ENCODE peak calls at places on chromosomes 7 and 10, in four cellular contexts. T is GM12878, D is K562, X is HepG2. F is an unnamed sample.

GRCh38 chr10:73998623-73999622 is 1.0 kb downstream of the VCL start:
- DNase-seq in T (no peak), D (peak), X (peak), F (peak)

GRCh38 chr10:22620140-22620857 is 94.1 kb downstream of the PIP4K2A start:
- DNase-seq in T (no peak), X (no peak), D (peak), F (no peak)

GRCh38 chr10:119361037-119361436 is 153.7 kb downstream of the GRK5 start:
- DNase-seq in X (no peak), T (no peak), D (no peak), F (no peak)

GRCh38 chr10:96334888-96335526 is 23.8 kb downstream of the OPALIN start:
- DNase-seq in D (peak), X (peak), T (no peak), F (peak)

GRCh38 chr10:87558333-87558732 is 53.6 kb downstream of the MINPP1 start:
- DNase-seq in X (no peak), D (no peak), T (no peak), F (no peak)

GRCh38 chr7:30348083-30348560 is 63.7 kb downstream of the ZNRF2 start:
- DNase-seq in D (peak), X (peak), T (peak), F (no peak)

GRCh38 chr10:117217196-117217761 is 20.0 kb downstream of the KCNK18 start:
- DNase-seq in D (no peak), X (no peak), T (no peak), F (no peak)

GRCh38 chr10:79189853-79190435 is 121.2 kb downstream of the ZMIZ1 start:
- DNase-seq in D (no peak), X (no peak), T (no peak), F (no peak)

GRCh38 chr10:79021948-79022499 is 46.7 kb upstream of the ZMIZ1 start:
- DNase-seq in D (no peak), X (no peak), T (no peak), F (no peak)

GRCh38 chr7:44391746-44392617 is 66.6 kb upstream of the CAMK2B start:
- DNase-seq in T (no peak), D (no peak), X (no peak), F (peak)

GRCh38 chr10:47169631-47170030 is 130.4 kb upstream of the GDF10 start:
- DNase-seq in T (no peak), D (no peak), X (no peak), F (no peak)

GRCh38 chr10:110492069-110492782 is 5.5 kb upstream of the DUSP5 start:
- DNase-seq in X (no peak), D (no peak), T (no peak), F (no peak)

GRCh38 chr10:123139165-123139520 is 3.4 kb downstream of the HMX3 start:
- DNase-seq in T (no peak), X (no peak), D (no peak), F (no peak)

GRCh38 chr10:8054243-8054497 is 318 bp upstream of the GATA3 start:
- DNase-seq in T (no peak), X (no peak), D (no peak), F (no peak)

GRCh38 chr7:6193734-6194133 is 78.7 kb downstream of the CYTH3 start:
- DNase-seq in X (no peak), T (no peak), D (no peak), F (no peak)
- TF ChIP-seq ATF2 in X (no peak), T (no peak), D (no peak), F (no peak)

GRCh38 chr7:5043661-5044060 is 2.0 kb upstream of the RBAK start:
- DNase-seq in D (no peak), T (no peak), X (no peak), F (no peak)

GRCh38 chr7:5041047-5041446 is 4.6 kb upstream of the RBAK start:
- DNase-seq in D (no peak), T (no peak), X (no peak), F (no peak)

GRCh38 chr7:5045558-5046396 is at the start of gene RBAK:
- DNase-seq in X (peak), D (peak), T (peak), F (peak)
- TF ChIP-seq POLR2A in X (peak), D (peak), T (peak), F (peak)

DNA sequence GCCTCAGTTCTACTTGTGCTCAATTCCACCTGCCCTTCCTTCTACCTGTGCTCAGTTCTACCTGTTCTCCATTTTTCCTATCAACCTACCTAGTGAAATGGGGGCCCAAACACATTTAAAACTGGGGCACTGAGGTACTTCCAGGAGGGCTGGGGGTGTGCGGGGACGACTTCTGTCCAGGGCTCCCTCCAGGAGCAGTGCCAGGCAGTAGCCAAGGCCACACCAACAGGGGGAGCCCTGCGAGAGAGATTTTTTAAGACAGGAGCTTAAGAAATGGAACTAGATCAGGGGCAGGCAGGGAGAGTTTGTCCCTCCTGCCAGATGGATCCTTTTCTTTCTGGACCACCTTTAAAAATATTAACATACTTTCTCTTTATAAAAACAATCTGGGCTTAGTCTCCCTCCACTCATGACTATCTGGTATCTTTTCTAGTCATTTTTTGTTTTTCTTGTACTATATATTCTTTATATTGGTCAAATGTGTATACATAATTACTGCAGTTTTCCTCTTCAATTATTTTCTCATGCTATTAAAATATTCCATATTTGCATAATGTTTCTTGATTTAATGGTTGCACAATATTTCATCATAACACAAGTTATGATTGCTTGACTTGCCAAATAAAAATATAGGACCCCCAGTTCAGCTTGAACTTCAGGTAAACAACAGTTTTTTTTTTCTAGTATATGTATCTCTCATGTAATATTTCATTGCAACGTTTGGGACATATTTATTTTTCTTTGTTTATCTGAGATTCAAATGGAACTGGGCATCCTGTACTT is 47.3 kb upstream of the INSYN2A start:
- DNase-seq in X (peak), T (no peak), D (peak), F (peak)
- TF ChIP-seq ATF2 in X (no peak), T (no peak), D (no peak), F (no peak)

GRCh38 chr10:71397340-71398212 is 856 bp downstream of the CDH23 start:
- DNase-seq in D (no peak), T (no peak), X (no peak), F (no peak)

GRCh38 chr10:71396084-71396713 is 521 bp upstream of the CDH23 start:
- DNase-seq in T (no peak), X (no peak), D (peak), F (peak)

GRCh38 chr10:71395621-71396020 is 1.1 kb upstream of the CDH23 start:
- DNase-seq in D (no peak), X (no peak), T (no peak), F (no peak)

GRCh38 chr10:71394926-71395562 is 1.7 kb upstream of the CDH23 start:
- DNase-seq in T (no peak), D (no peak), X (no peak), F (peak)

DNA sequence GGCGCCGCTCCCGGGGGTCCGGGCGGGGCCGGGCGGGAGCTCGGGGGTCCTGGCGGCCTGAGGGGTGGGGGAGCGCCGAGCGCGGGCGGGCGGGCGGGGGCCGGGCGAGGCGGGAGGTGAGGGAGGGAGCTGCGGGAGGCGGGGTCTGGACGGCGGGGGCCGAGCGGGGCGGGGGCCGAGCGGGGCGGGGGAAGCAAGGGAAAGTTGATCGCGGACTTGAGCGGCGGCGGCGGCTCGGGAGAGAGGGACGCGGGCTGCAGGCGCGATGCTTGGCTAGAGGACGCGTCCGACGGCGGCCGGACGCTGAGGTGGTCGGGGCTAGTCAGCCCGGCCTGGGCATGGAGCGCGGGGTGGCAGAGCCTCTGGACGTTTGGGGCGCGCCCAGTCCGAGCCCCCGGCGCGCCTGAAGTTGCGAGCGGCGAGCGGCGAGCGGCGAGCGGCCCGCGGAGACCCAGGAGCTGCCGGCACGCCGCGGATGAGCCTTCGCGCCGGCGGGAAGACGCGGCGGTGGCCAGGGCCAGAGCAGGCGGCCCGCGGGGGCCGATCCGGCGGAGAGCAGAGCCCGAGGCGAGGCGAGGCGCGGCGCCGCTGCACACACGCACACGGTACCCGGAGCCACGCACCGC is at the start of gene CDH23:
- DNase-seq in D (peak), X (no peak), T (no peak), F (no peak)
- TF ChIP-seq POLR2A in D (no peak), X (no peak), T (no peak), F (no peak)

GRCh38 chr10:131997366-131998049 is 15.8 kb upstream of the BNIP3 start:
- DNase-seq in T (no peak), D (no peak), X (peak), F (peak)
- TF ChIP-seq ATF2 in T (no peak), D (no peak), X (peak), F (no peak)

GRCh38 chr10:103667390-103667789 is 173.9 kb downstream of the NEURL1 start:
- DNase-seq in D (peak), T (no peak), X (no peak), F (no peak)
- TF ChIP-seq POLR2A in D (peak), T (peak), X (no peak), F (no peak)